ENCODE peak calls at places on chromosomes 6 and 20, in eight cellular contexts. P is fibroblast of pulmonary artery; H is stimulated activated CD4-positive, alpha-beta T cell treated with anti-CD3 and anti-CD28 coated beads, Interleukin-2, amount 100 ng/mL, for 48 hours; F is GDM1; J is Ammon's horn; V is CD4-positive, alpha-beta memory T cell; E is right atrium auricular region; N is head of caudate nucleus. A is an unnamed sample.

GRCh38 chr6:164693934-164694333 is 615.5 kb downstream of the C6orf118 start:
- DNase-seq in P (peak), H (no peak), F (no peak), J (peak), V (no peak), E (no peak), N (peak), A (no peak)

GRCh38 chr6:159013229-159013628 is 13.2 kb upstream of the RSPH3 start:
- DNase-seq in P (peak), H (no peak), F (no peak), J (no peak), V (no peak), E (no peak), N (no peak), A (no peak)

GRCh38 chr6:399785-400517 is 8.4 kb downstream of the IRF4 start:
- DNase-seq in P (no peak), H (no peak), F (no peak), J (no peak), V (peak), E (no peak), N (no peak), A (no peak)

GRCh38 chr6:2763876-2764540 is 1.2 kb upstream of the WRNIP1 start:
- DNase-seq in P (no peak), H (no peak), F (no peak), J (no peak), V (no peak), E (no peak), N (no peak), A (no peak)

GRCh38 chr6:53250137-53250760 is 98.5 kb downstream of the ELOVL5 start:
- DNase-seq in P (no peak), H (no peak), F (no peak), J (no peak), V (no peak), E (no peak), N (no peak), A (no peak)

GRCh38 chr6:69973763-69974162 is 107.4 kb downstream of the COL19A1 start:
- DNase-seq in P (no peak), H (no peak), F (no peak), J (no peak), V (no peak), E (no peak), N (no peak), A (no peak)

GRCh38 chr6:90203672-90204071 is 93.0 kb downstream of the BACH2 start:
- DNase-seq in P (no peak), H (no peak), F (no peak), J (no peak), V (no peak), E (no peak), N (no peak), A (no peak)

GRCh38 chr20:31587545-31588389 is 17.3 kb upstream of the ID1 start:
- DNase-seq in P (peak), H (no peak), F (no peak), J (no peak), V (no peak), E (no peak), N (peak), A (no peak)

GRCh38 chr6:111784423-111784822 is 88.8 kb downstream of the FYN start:
- DNase-seq in P (peak), H (no peak), F (no peak), J (no peak), V (no peak), E (no peak), N (no peak), A (no peak)

GRCh38 chr6:42727084-42727601 is 4.7 kb upstream of the PRPH2 start:
- DNase-seq in P (no peak), H (no peak), F (no peak), J (peak), V (no peak), E (no peak), N (peak), A (no peak)

GRCh38 chr6:90080876-90081464 is 186.7 kb downstream of the GJA10 start:
- DNase-seq in P (no peak), H (peak), F (no peak), J (no peak), V (peak), E (no peak), N (no peak), A (peak)

GRCh38 chr6:80425089-80425823 is 318.8 kb downstream of the BCKDHB start:
- DNase-seq in P (peak), H (no peak), F (no peak), J (no peak), V (no peak), E (no peak), N (no peak), A (no peak)

GRCh38 chr6:63347599-63347998 is 27.8 kb upstream of the LGSN start:
- DNase-seq in P (peak), H (no peak), F (no peak), J (no peak), V (no peak), E (no peak), N (no peak), A (no peak)

GRCh38 chr6:17879224-17879623 is 108.2 kb downstream of the KIF13A start:
- DNase-seq in P (no peak), H (no peak), F (no peak), J (no peak), V (no peak), E (no peak), N (no peak), A (no peak)

GRCh38 chr20:36491901-36492617 is 49.3 kb upstream of the MYL9 start:
- DNase-seq in P (peak), H (peak), F (peak), J (no peak), V (peak), E (no peak), N (no peak), A (peak)

GRCh38 chr20:61127311-61128044 is 124.6 kb upstream of the CDH4 start:
- DNase-seq in P (peak), H (no peak), F (no peak), J (no peak), V (no peak), E (no peak), N (no peak), A (no peak)

GRCh38 chr6:33880104-33880678 is 76.4 kb upstream of the MLN start:
- DNase-seq in P (no peak), H (no peak), F (no peak), J (no peak), V (no peak), E (no peak), N (no peak), A (no peak)

GRCh38 chr6:90413867-90414266 is 117.2 kb upstream of the BACH2 start:
- DNase-seq in P (no peak), H (peak), F (no peak), J (peak), V (peak), E (no peak), N (peak), A (peak)

GRCh38 chr20:57938158-57939108 is 228.6 kb upstream of the PMEPA1 start:
- DNase-seq in P (peak), H (no peak), F (no peak), J (no peak), V (no peak), E (no peak), N (no peak), A (no peak)

GRCh38 chr6:33195304-33196022 is 3.2 kb upstream of the COL11A2 start:
- DNase-seq in P (no peak), H (no peak), F (no peak), J (no peak), V (no peak), E (no peak), N (no peak), A (no peak)

GRCh38 chr6:138948780-138949179 is 39.3 kb downstream of the REPS1 start:
- DNase-seq in P (no peak), H (no peak), F (no peak), J (no peak), V (no peak), E (no peak), N (no peak), A (no peak)

GRCh38 chr6:43639984-43640800 is 4.6 kb downstream of the MAD2L1BP start:
- DNase-seq in P (no peak), H (no peak), F (peak), J (no peak), V (no peak), E (no peak), N (no peak), A (no peak)

GRCh38 chr6:132673376-132674094 is 14.6 kb upstream of the TAAR1 start:
- DNase-seq in P (no peak), H (no peak), F (no peak), J (no peak), V (no peak), E (no peak), N (no peak), A (no peak)

GRCh38 chr6:167330745-167331144 is 5.9 kb downstream of the TTLL2 start:
- DNase-seq in P (no peak), H (no peak), F (no peak), J (no peak), V (no peak), E (no peak), N (no peak), A (no peak)

GRCh38 chr6:161644521-161644920 is 370.7 kb upstream of the AGPAT4 start:
- DNase-seq in P (no peak), H (no peak), F (no peak), J (no peak), V (no peak), E (no peak), N (no peak), A (no peak)